ENCODE peak calls at places on chromosomes 13 and 19, in four cellular contexts. O, R, I and N are unnamed samples.

GRCh38 chr13:33799950-33800592 is 17.9 kb upstream of the RFC3 start:
- DNase-seq in O (peak; percentile 46), R (no peak), I (no peak), N (peak; percentile 38)

GRCh38 chr19:35545001-35545854 is at the start of gene TMEM147:
- DNase-seq in I (peak; percentile 97), R (peak; percentile 100), O (peak; percentile 85), N (peak; percentile 72)

GRCh38 chr13:39415003-39415402 is 188.0 kb downstream of the LHFPL6 start:
- DNase-seq in I (no peak), O (no peak), R (no peak), N (peak; percentile 1)

GRCh38 chr13:22455036-22455435 is 725.7 kb upstream of the SGCG start:
- DNase-seq in O (no peak), R (no peak), I (no peak), N (no peak)

GRCh38 chr19:293436-294110 is 2.4 kb upstream of the PLPP2 start:
- DNase-seq in O (no peak), R (no peak), I (no peak), N (no peak)

GRCh38 chr13:100789481-100789880 is 114.9 kb upstream of the TMTC4 start:
- DNase-seq in O (no peak), I (no peak), R (no peak), N (peak; percentile 20)

GRCh38 chr19:35587326-35587725 is 1.4 kb downstream of the PMIS2 start:
- DNase-seq in R (no peak), O (no peak), I (no peak), N (no peak)

GRCh38 chr19:42092350-42092749 is 16.4 kb downstream of the ZNF574 start:
- DNase-seq in R (peak; percentile 81), I (peak; percentile 39), O (no peak), N (no peak)

GRCh38 chr19:28296506-28296905 is 916.4 kb downstream of the UQCRFS1 start:
- DNase-seq in O (no peak), I (no peak), R (no peak), N (no peak)

GRCh38 chr19:32675720-32676185 is at the start of gene RGS9BP:
- DNase-seq in I (peak; percentile 61), O (peak; percentile 59), R (peak; percentile 92), N (peak; percentile 36)

GRCh38 chr13:93174260-93174659 is 52.3 kb upstream of the GPC6 start:
- DNase-seq in R (no peak), O (no peak), I (no peak), N (no peak)

GRCh38 chr19:41223431-41224234 is 4.6 kb downstream of the AXL start:
- DNase-seq in I (no peak), R (peak; percentile 94), O (peak; percentile 96), N (peak; percentile 57)

GRCh38 chr19:16419671-16420394 is 51.9 kb downstream of the EPS15L1 start:
- DNase-seq in R (no peak), I (no peak), O (no peak), N (no peak)

GRCh38 chr19:12202250-12202649 is 39.4 kb downstream of the ZNF136 start:
- DNase-seq in R (no peak), O (no peak), I (no peak), N (peak; percentile 56)

GRCh38 chr13:41274881-41275280 is 11.5 kb upstream of the MTRF1 start:
- DNase-seq in R (no peak), O (peak; percentile 32), I (no peak), N (no peak)

GRCh38 chr13:51844862-51845573 is at the start of gene TMEM272:
- DNase-seq in I (peak; percentile 85), O (peak; percentile 11), R (peak; percentile 77), N (peak; percentile 43)

GRCh38 chr13:112690242-112690943 is 555 bp downstream of the ATP11A start:
- DNase-seq in I (peak; percentile 37), R (peak; percentile 33), O (peak; percentile 44), N (no peak)

GRCh38 chr13:88908896-88909535 is 1237.8 kb downstream of the SLITRK5 start:
- DNase-seq in I (no peak), O (no peak), R (no peak), N (no peak)

GRCh38 chr19:17049711-17050280 is 23.2 kb upstream of the CPAMD8 start:
- DNase-seq in R (no peak), O (peak; percentile 73), I (no peak), N (no peak)

GRCh38 chr19:11092181-11092538 is 2.9 kb downstream of the LDLR start:
- DNase-seq in R (peak; percentile 43), O (peak; percentile 74), I (no peak), N (peak; percentile 92)

GRCh38 chr19:18967358-18968146 is 26.5 kb upstream of the HOMER3 start:
- DNase-seq in R (no peak), I (no peak), O (peak; percentile 32), N (no peak)
- TF ChIP-seq MAZ in R (no peak), I (no peak), O (no peak), N (no peak)

DNA sequence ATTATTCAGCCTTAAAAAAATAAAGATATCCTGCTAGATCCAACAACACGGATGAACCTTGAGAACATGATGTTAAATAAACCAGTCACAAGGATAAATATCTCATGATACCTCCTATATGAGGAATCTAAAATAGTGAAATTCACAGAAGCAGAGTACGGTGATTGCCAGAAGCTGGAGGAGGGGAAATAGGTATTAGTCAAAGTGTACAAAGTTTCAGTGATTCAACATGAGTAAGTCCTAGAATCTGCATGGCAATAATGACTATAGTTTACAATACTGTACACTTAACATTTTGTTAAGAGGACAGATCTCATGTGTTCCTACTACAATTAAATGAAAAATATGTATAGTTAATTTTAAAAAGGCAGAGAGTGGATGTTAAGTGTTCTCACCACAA is 206.6 kb upstream of the SLC10A2 start:
- DNase-seq in O (peak; percentile 4), I (no peak), R (no peak), N (no peak)
- TF ChIP-seq MAZ in O (no peak), I (no peak), R (no peak), N (no peak)

GRCh38 chr13:25973085-25973484 is 78.7 kb downstream of the SHISA2 start:
- DNase-seq in I (no peak), O (no peak), R (no peak), N (no peak)
- TF ChIP-seq MAZ in I (no peak), O (no peak), R (no peak), N (no peak)

DNA sequence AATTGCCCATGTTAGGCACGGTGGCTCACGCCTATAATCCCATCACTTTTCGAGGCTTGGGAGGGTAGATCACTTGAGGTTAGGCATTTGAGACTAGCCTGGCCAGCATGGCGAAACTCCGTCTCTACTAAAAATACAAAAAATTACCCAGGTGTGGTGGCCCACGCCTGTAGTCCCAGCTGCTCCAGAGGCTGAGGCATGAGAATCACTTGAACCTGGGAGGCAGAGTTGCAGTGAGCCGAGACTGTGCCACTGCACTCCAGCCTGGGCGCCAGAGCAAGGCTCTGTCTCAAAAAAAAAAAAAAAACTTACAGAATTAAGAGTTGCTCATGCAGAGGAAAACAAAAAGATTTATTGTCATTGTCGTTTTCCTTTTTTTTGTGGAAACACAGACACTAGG is 3.4 kb upstream of the PSMC4 start:
- DNase-seq in R (no peak), O (no peak), I (no peak), N (no peak)
- TF ChIP-seq MAZ in R (no peak), O (no peak), I (no peak), N (no peak)